ENCODE peak calls at places on chromosomes 16 and 17, in ten cellular contexts. R, S, W, Z, G, Q, X, U, H and L are unnamed samples.
A peak's percentile ranks its signal among the peaks of the same experiment; 100 is the strongest.

GRCh38 chr16:67672739-67673662 is 6.4 kb downstream of the C16orf86 start:
- DNase-seq in R (peak; percentile 58), S (peak; percentile 36), W (no peak), Z (no peak), G (no peak), Q (peak; percentile 72), X (peak; percentile 84), U (peak; percentile 67), H (no peak), L (peak; percentile 70)

GRCh38 chr16:71924710-71925109 is 29.4 kb downstream of the IST1 start:
- DNase-seq in R (no peak), S (no peak), W (no peak), Z (no peak), G (no peak), Q (no peak), X (no peak), U (no peak), H (no peak), L (no peak)

GRCh38 chr16:67928561-67929364 is 2.9 kb downstream of the CTRL start:
- DNase-seq in R (peak; percentile 69), S (peak; percentile 66), W (peak; percentile 86), Z (peak; percentile 48), G (no peak), Q (peak; percentile 75), X (peak; percentile 90), U (peak; percentile 43), H (no peak), L (peak; percentile 68)

GRCh38 chr16:31877876-31878642 is 4.5 kb downstream of the ZNF267 start:
- DNase-seq in R (no peak), S (no peak), W (no peak), Z (no peak), G (no peak), Q (no peak), X (no peak), U (no peak), H (no peak), L (no peak)

GRCh38 chr16:65510850-65511249 is 389.0 kb upstream of the CDH11 start:
- DNase-seq in R (no peak), S (no peak), W (no peak), Z (no peak), G (no peak), Q (no peak), X (no peak), U (peak; percentile 64), H (no peak), L (no peak)

GRCh38 chr17:14332331-14332730 is 31.4 kb downstream of the HS3ST3B1 start:
- DNase-seq in R (no peak), S (no peak), W (no peak), Z (no peak), G (no peak), Q (no peak), X (no peak), U (no peak), H (no peak), L (no peak)

GRCh38 chr16:70750893-70751467 is 50.0 kb downstream of the VAC14 start:
- DNase-seq in R (peak; percentile 86), S (no peak), W (peak; percentile 85), Z (no peak), G (no peak), Q (peak; percentile 92), X (no peak), U (peak; percentile 99), H (peak; percentile 96), L (peak; percentile 82)

GRCh38 chr16:78684040-78684611 is 584.7 kb downstream of the WWOX start:
- DNase-seq in R (peak; percentile 79), S (no peak), W (peak; percentile 75), Z (no peak), G (no peak), Q (peak; percentile 84), X (no peak), U (peak; percentile 43), H (peak; percentile 93), L (peak; percentile 43)

DNA sequence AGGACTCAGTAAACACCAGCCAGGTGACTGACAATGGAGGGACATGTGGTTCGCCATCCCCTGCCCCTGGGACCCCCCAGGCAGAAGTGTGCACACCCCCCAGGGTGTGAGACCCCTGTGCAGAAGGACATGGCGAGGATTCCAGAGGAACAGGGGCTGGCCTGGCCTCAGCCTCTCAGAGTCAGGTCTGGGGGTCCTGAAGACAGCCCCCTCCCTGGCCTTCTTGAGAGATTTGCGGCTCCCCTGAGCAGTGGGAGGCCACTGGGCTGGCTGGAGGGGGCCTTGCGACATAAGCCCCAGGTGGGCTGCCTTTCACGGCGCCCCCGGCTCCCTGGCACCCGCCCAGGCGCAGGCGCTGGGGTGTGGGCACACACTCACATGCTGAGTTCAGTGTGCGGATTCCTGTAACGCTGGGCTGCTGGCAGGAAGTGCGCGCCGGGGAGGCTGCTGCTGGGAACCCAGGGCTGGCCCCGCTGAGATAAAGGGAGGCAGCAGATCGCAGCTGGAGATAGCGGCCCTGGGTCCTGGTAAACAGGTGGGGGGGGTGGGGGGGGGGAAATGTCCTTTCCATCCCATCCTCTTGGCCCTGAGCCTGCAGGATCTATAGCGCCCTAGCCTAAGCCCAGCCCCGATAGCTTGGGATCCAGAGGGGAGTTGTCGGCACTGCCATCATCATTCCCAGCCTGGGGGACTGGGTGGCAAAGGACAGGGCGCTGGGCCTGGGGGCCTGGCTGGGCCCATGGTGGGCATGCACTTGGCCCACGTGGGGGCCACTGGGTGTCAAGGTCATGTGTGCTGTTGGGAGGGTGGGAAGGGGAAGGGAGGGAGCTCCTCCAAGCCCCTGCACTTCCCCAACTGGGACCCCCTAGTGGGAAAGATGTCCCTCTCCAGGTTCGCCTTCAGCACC is 27.1 kb downstream of the TMEM235 start:
- DNase-seq in R (peak; percentile 51), S (no peak), W (peak; percentile 90), Z (no peak), G (no peak), Q (peak; percentile 59), X (peak; percentile 96), U (peak; percentile 12), H (no peak), L (peak; percentile 69)
- H3K4me1 ChIP-seq in R (peaks cover 5% of the 10 kb centered on the region), S (no peaks in the 10 kb centered on the region), W (peaks cover 44% of the 10 kb centered on the region), Z (peaks cover 42% of the 10 kb centered on the region), G (peaks cover 9% of the 10 kb centered on the region), Q (peaks cover 3% of the 10 kb centered on the region), X (peaks cover 68% of the 10 kb centered on the region), U (peaks cover 3% of the 10 kb centered on the region), H (peaks cover 34% of the 10 kb centered on the region), L (no peaks in the 10 kb centered on the region)

DNA sequence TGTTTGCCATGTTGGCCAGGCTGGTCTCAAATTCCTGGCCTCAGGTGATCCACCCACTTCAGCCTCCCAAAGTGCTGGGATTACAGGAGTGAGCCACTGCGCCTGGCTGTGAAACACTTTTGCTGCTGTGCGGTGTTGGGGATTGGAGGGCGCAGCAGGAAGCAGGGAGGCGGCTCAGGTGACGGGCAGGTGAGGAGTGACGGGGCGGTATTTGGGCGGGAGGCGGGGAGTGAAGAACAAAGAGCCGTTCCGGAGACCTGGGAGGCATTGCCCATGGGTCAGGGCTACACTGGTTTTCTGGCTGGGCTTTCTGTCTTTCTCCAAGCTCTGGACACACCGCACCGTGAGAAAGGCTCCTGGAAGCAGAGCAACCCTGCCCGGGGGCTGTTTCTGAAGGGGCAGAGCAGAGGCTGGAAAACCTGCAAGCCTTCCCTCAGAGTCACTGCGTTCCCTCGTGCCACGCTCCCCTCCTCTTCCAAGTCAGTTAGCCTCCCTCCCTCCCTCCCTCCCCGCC is 22.1 kb downstream of the CRISPLD2 start:
- DNase-seq in R (no peak), S (no peak), W (peak; percentile 51), Z (no peak), G (no peak), Q (no peak), X (peak; percentile 33), U (no peak), H (no peak), L (peak; percentile 71)
- H3K4me3 ChIP-seq in R (no peak overlapping the region), S (no peak overlapping the region), W (no peak overlapping the region), Z (no peak overlapping the region), G (no peak overlapping the region), Q (no peak overlapping the region), X (no peak overlapping the region), U (no peak overlapping the region), H (no peak overlapping the region), L (no peak overlapping the region)

GRCh38 chr17:82884923-82885322 is 45.1 kb upstream of the ZNF750 start:
- DNase-seq in R (no peak), S (no peak), W (peak; percentile 60), Z (no peak), G (no peak), Q (no peak), X (no peak), U (no peak), H (no peak), L (no peak)

GRCh38 chr17:82883461-82884031 is 43.7 kb upstream of the ZNF750 start:
- DNase-seq in R (no peak), S (no peak), W (peak; percentile 55), Z (no peak), G (no peak), Q (peak; percentile 13), X (no peak), U (no peak), H (no peak), L (no peak)

GRCh38 chr17:82882715-82883446 is 43.1 kb upstream of the ZNF750 start:
- DNase-seq in R (no peak), S (no peak), W (peak; percentile 75), Z (no peak), G (no peak), Q (no peak), X (no peak), U (no peak), H (no peak), L (peak; percentile 64)

GRCh38 chr17:82881900-82882714 is 42.3 kb upstream of the ZNF750 start:
- DNase-seq in R (peak; percentile 89), S (no peak), W (peak; percentile 78), Z (no peak), G (no peak), Q (peak; percentile 67), X (no peak), U (no peak), H (no peak), L (peak; percentile 61)

GRCh38 chr17:82884341-82884871 is 44.6 kb upstream of the ZNF750 start:
- DNase-seq in R (no peak), S (no peak), W (peak; percentile 58), Z (no peak), G (no peak), Q (no peak), X (no peak), U (no peak), H (no peak), L (no peak)
- H3K4me1 ChIP-seq in R (peaks cover 20% of the 10 kb centered on the region), S (no peaks in the 10 kb centered on the region), W (peaks cover 71% of the 10 kb centered on the region), Z (peaks cover 12% of the 10 kb centered on the region), G (peaks cover 4% of the 10 kb centered on the region), Q (peaks cover 21% of the 10 kb centered on the region), X (peaks cover 67% of the 10 kb centered on the region), U (peaks cover 13% of the 10 kb centered on the region), H (peaks cover 43% of the 10 kb centered on the region), L (peaks cover 33% of the 10 kb centered on the region)

GRCh38 chr17:80891096-80892018 is 100.3 kb upstream of the CHMP6 start:
- DNase-seq in R (peak; percentile 48), S (no peak), W (peak; percentile 53), Z (no peak), G (no peak), Q (peak; percentile 40), X (no peak), U (peak; percentile 94), H (no peak), L (no peak)
- H3K4me3 ChIP-seq in R (no peak overlapping the region), S (no peak overlapping the region), W (no peak overlapping the region), Z (no peak overlapping the region), G (no peak overlapping the region), Q (no peak overlapping the region), X (no peak overlapping the region), U (peak overlapping the region; percentile 1), H (no peak overlapping the region), L (no peak overlapping the region)